ENCODE peak calls at places on chromosomes 5 and 9, in four cellular contexts. L, X, Y and B are unnamed samples.
A peak's percentile ranks its signal among the peaks of the same experiment; 100 is the strongest.

GRCh38 chr5:9562101-9562500 is 16.2 kb upstream of the SEMA5A start:
- DNase-seq in L (no peak), Y (peak; percentile 34), X (no peak), B (no peak)

GRCh38 chr5:83924171-83924570 is 203.5 kb upstream of the HAPLN1 start:
- DNase-seq in L (no peak), X (no peak), Y (peak; percentile 19), B (no peak)

GRCh38 chr9:111926421-111926875 is 29.8 kb downstream of the UGCG start:
- DNase-seq in L (peak; percentile 31), X (no peak), Y (no peak), B (peak; percentile 82)

GRCh38 chr5:176473335-176474006 is 25.3 kb downstream of the FAF2 start:
- DNase-seq in L (no peak), Y (no peak), X (no peak), B (no peak)

GRCh38 chr5:84384604-84385575 is at the start of gene EDIL3:
- DNase-seq in Y (no peak), L (no peak), X (no peak), B (no peak)

GRCh38 chr5:57724836-57725235 is 242.2 kb upstream of the ACTBL2 start:
- DNase-seq in Y (peak; percentile 60), L (no peak), X (no peak), B (no peak)

GRCh38 chr9:88949425-88949824 is 41.8 kb upstream of the S1PR3 start:
- DNase-seq in X (no peak), L (no peak), Y (no peak), B (peak; percentile 83)

GRCh38 chr5:98458004-98458403 is 315.5 kb upstream of the RGMB start:
- DNase-seq in L (no peak), Y (peak; percentile 56), X (no peak), B (no peak)

GRCh38 chr9:87140605-87141109 is 193.4 kb upstream of the GAS1 start:
- DNase-seq in L (no peak), X (no peak), Y (no peak), B (peak; percentile 68)

GRCh38 chr9:134983094-134983493 is 65.4 kb upstream of the FCN1 start:
- DNase-seq in X (no peak), L (no peak), Y (no peak), B (no peak)

GRCh38 chr5:154513669-154514084 is 35.6 kb upstream of the HAND1 start:
- DNase-seq in Y (peak; percentile 45), L (no peak), X (no peak), B (no peak)

GRCh38 chr9:19199012-19199411 is 31.5 kb upstream of the DENND4C start:
- DNase-seq in X (no peak), L (no peak), Y (no peak), B (no peak)

GRCh38 chr9:22158983-22159382 is 149.9 kb upstream of the CDKN2B start:
- DNase-seq in X (peak; percentile 52), L (no peak), Y (peak; percentile 3), B (no peak)

GRCh38 chr9:109411818-109412352 is 86.2 kb downstream of the PTPN3 start:
- DNase-seq in X (peak; percentile 14), Y (peak; percentile 52), L (no peak), B (no peak)

GRCh38 chr5:59390074-59390659 is 503.4 kb downstream of the PDE4D start:
- DNase-seq in L (no peak), Y (no peak), X (peak; percentile 1), B (no peak)